ENCODE peak calls at places on chromosomes 12 and 14, in nine cellular contexts. One of them, this sample, is unnamed.

GRCh38 chr12:5456906-5457305 is 25.0 kb downstream of the NTF3 start:
- DNase-seq in mucosa of descending colon: no peak
- DNase-seq in GM03348: peak
- DNase-seq in activated CD4-positive, CD25-positive, alpha-beta regulatory T cell: no peak
- DNase-seq in lower leg skin: no peak
- DNase-seq in HS-5: peak
- DNase-seq in NCI-H526: no peak
- DNase-seq in progenitor cell of endocrine pancreas: no peak
- DNase-seq in iris pigment epithelial cell: peak
- DNase-seq in this sample: peak

GRCh38 chr14:22319526-22320352 is 269.3 kb downstream of the DAD1 start:
- DNase-seq in GM03348: peak
- DNase-seq in HS-5: no peak
- DNase-seq in progenitor cell of endocrine pancreas: peak
- DNase-seq in lower leg skin: peak
- DNase-seq in activated CD4-positive, CD25-positive, alpha-beta regulatory T cell: no peak
- DNase-seq in iris pigment epithelial cell: peak
- DNase-seq in mucosa of descending colon: peak
- DNase-seq in NCI-H526: peak
- DNase-seq in this sample: peak

GRCh38 chr12:106769078-106769477 is 5.4 kb upstream of the RIC8B start:
- DNase-seq in HS-5: no peak
- DNase-seq in activated CD4-positive, CD25-positive, alpha-beta regulatory T cell: no peak
- DNase-seq in lower leg skin: no peak
- DNase-seq in NCI-H526: peak
- DNase-seq in progenitor cell of endocrine pancreas: no peak
- DNase-seq in iris pigment epithelial cell: no peak
- DNase-seq in GM03348: peak
- DNase-seq in mucosa of descending colon: no peak
- DNase-seq in this sample: peak

GRCh38 chr12:123398177-123398916 is 14.4 kb downstream of the KMT5A start:
- DNase-seq in lower leg skin: no peak
- DNase-seq in iris pigment epithelial cell: peak
- DNase-seq in mucosa of descending colon: peak
- DNase-seq in activated CD4-positive, CD25-positive, alpha-beta regulatory T cell: no peak
- DNase-seq in HS-5: no peak
- DNase-seq in NCI-H526: no peak
- DNase-seq in progenitor cell of endocrine pancreas: no peak
- DNase-seq in GM03348: peak
- DNase-seq in this sample: peak

GRCh38 chr12:11666651-11667050 is 17.2 kb downstream of the ETV6 start:
- DNase-seq in lower leg skin: no peak
- DNase-seq in HS-5: no peak
- DNase-seq in iris pigment epithelial cell: no peak
- DNase-seq in GM03348: no peak
- DNase-seq in mucosa of descending colon: no peak
- DNase-seq in NCI-H526: no peak
- DNase-seq in activated CD4-positive, CD25-positive, alpha-beta regulatory T cell: no peak
- DNase-seq in progenitor cell of endocrine pancreas: no peak
- DNase-seq in this sample: no peak

GRCh38 chr14:64060648-64061096 is 207.9 kb downstream of the SYNE2 start:
- DNase-seq in HS-5: no peak
- DNase-seq in activated CD4-positive, CD25-positive, alpha-beta regulatory T cell: no peak
- DNase-seq in GM03348: no peak
- DNase-seq in iris pigment epithelial cell: peak
- DNase-seq in progenitor cell of endocrine pancreas: no peak
- DNase-seq in NCI-H526: peak
- DNase-seq in lower leg skin: peak
- DNase-seq in mucosa of descending colon: peak
- DNase-seq in this sample: peak

GRCh38 chr12:68423175-68423574 is 91.0 kb upstream of the MDM1 start:
- DNase-seq in mucosa of descending colon: no peak
- DNase-seq in lower leg skin: no peak
- DNase-seq in iris pigment epithelial cell: peak
- DNase-seq in progenitor cell of endocrine pancreas: no peak
- DNase-seq in HS-5: no peak
- DNase-seq in NCI-H526: no peak
- DNase-seq in activated CD4-positive, CD25-positive, alpha-beta regulatory T cell: no peak
- DNase-seq in GM03348: no peak
- DNase-seq in this sample: peak

GRCh38 chr14:22780105-22780679 is 13.7 kb downstream of the OXA1L start:
- DNase-seq in progenitor cell of endocrine pancreas: no peak
- DNase-seq in GM03348: peak
- DNase-seq in HS-5: no peak
- DNase-seq in iris pigment epithelial cell: peak
- DNase-seq in lower leg skin: no peak
- DNase-seq in mucosa of descending colon: no peak
- DNase-seq in NCI-H526: no peak
- DNase-seq in activated CD4-positive, CD25-positive, alpha-beta regulatory T cell: no peak
- DNase-seq in this sample: no peak

GRCh38 chr12:14828896-14829295 is 14.4 kb downstream of the ART4 start:
- DNase-seq in lower leg skin: no peak
- DNase-seq in progenitor cell of endocrine pancreas: no peak
- DNase-seq in activated CD4-positive, CD25-positive, alpha-beta regulatory T cell: no peak
- DNase-seq in NCI-H526: no peak
- DNase-seq in GM03348: peak
- DNase-seq in mucosa of descending colon: no peak
- DNase-seq in iris pigment epithelial cell: peak
- DNase-seq in HS-5: no peak
- DNase-seq in this sample: peak

GRCh38 chr12:52976574-52977071 is 27.7 kb downstream of the KRT18 start:
- DNase-seq in activated CD4-positive, CD25-positive, alpha-beta regulatory T cell: no peak
- DNase-seq in HS-5: no peak
- DNase-seq in NCI-H526: no peak
- DNase-seq in iris pigment epithelial cell: no peak
- DNase-seq in GM03348: peak
- DNase-seq in progenitor cell of endocrine pancreas: no peak
- DNase-seq in mucosa of descending colon: no peak
- DNase-seq in lower leg skin: no peak
- DNase-seq in this sample: peak

GRCh38 chr14:92527724-92528123 is 14.1 kb downstream of the RIN3 start:
- DNase-seq in progenitor cell of endocrine pancreas: no peak
- DNase-seq in mucosa of descending colon: no peak
- DNase-seq in GM03348: no peak
- DNase-seq in activated CD4-positive, CD25-positive, alpha-beta regulatory T cell: no peak
- DNase-seq in NCI-H526: no peak
- DNase-seq in iris pigment epithelial cell: peak
- DNase-seq in lower leg skin: no peak
- DNase-seq in HS-5: no peak
- DNase-seq in this sample: no peak